ENCODE peak calls at places on chromosomes 6 and 20, in six cellular contexts. One of them, this sample, is unnamed.

GRCh38 chr6:13709698-13710551 is 1.7 kb downstream of the RANBP9 start:
- DNase-seq in heart left ventricle: no peak
- DNase-seq in HCT116: no peak
- DNase-seq in heart right ventricle: no peak
- DNase-seq in tibial artery: no peak
- DNase-seq in H7: no peak
- DNase-seq in this sample: peak; percentile 53

GRCh38 chr6:63441266-63441956 is 121.6 kb upstream of the LGSN start:
- DNase-seq in tibial artery: no peak
- DNase-seq in HCT116: no peak
- DNase-seq in H7: peak; percentile 32
- DNase-seq in heart right ventricle: no peak
- DNase-seq in heart left ventricle: no peak
- DNase-seq in this sample: no peak

GRCh38 chr20:36878913-36879312 is 3.0 kb downstream of the TLDC2 start:
- DNase-seq in H7: no peak
- DNase-seq in HCT116: no peak
- DNase-seq in heart right ventricle: no peak
- DNase-seq in tibial artery: no peak
- DNase-seq in heart left ventricle: no peak
- DNase-seq in this sample: no peak

GRCh38 chr6:73739097-73739496 is 43.1 kb downstream of the CD109 start:
- DNase-seq in heart right ventricle: no peak
- DNase-seq in H7: peak; percentile 42
- DNase-seq in HCT116: peak; percentile 52
- DNase-seq in heart left ventricle: no peak
- DNase-seq in tibial artery: no peak
- DNase-seq in this sample: peak; percentile 83

GRCh38 chr6:34514593-34515472 is 41.3 kb downstream of the SPDEF start:
- DNase-seq in heart left ventricle: no peak
- DNase-seq in tibial artery: no peak
- DNase-seq in heart right ventricle: no peak
- DNase-seq in HCT116: no peak
- DNase-seq in H7: peak; percentile 95
- DNase-seq in this sample: peak; percentile 77

GRCh38 chr20:41746635-41747034 is 128.5 kb upstream of the CHD6 start:
- DNase-seq in heart right ventricle: no peak
- DNase-seq in H7: no peak
- DNase-seq in HCT116: no peak
- DNase-seq in tibial artery: no peak
- DNase-seq in heart left ventricle: no peak
- DNase-seq in this sample: no peak

GRCh38 chr6:154276810-154277577 is 79.6 kb downstream of the IPCEF1 start:
- DNase-seq in H7: peak; percentile 18
- DNase-seq in tibial artery: no peak
- DNase-seq in HCT116: peak; percentile 33
- DNase-seq in heart right ventricle: no peak
- DNase-seq in heart left ventricle: no peak
- DNase-seq in this sample: peak; percentile 55

GRCh38 chr6:329888-330691 is 37.8 kb downstream of the DUSP22 start:
- DNase-seq in tibial artery: no peak
- DNase-seq in heart right ventricle: no peak
- DNase-seq in H7: peak; percentile 80
- DNase-seq in heart left ventricle: no peak
- DNase-seq in HCT116: no peak
- DNase-seq in this sample: peak; percentile 38

GRCh38 chr6:150079604-150080003 is 10.7 kb upstream of the ULBP3 start:
- DNase-seq in HCT116: no peak
- DNase-seq in H7: peak; percentile 64
- DNase-seq in heart right ventricle: no peak
- DNase-seq in heart left ventricle: no peak
- DNase-seq in tibial artery: no peak
- DNase-seq in this sample: peak; percentile 33

GRCh38 chr6:70706491-70707123 is 38.9 kb downstream of the SMAP1 start:
- DNase-seq in heart left ventricle: no peak
- DNase-seq in H7: no peak
- DNase-seq in tibial artery: no peak
- DNase-seq in HCT116: peak; percentile 26
- DNase-seq in heart right ventricle: no peak
- DNase-seq in this sample: peak; percentile 59

GRCh38 chr20:53865905-53866786 is 204.2 kb downstream of the BCAS1 start:
- DNase-seq in tibial artery: no peak
- DNase-seq in heart right ventricle: no peak
- DNase-seq in heart left ventricle: peak; percentile 26
- DNase-seq in HCT116: no peak
- DNase-seq in H7: no peak
- DNase-seq in this sample: peak; percentile 72

GRCh38 chr6:22656696-22657340 is 87.5 kb downstream of the HDGFL1 start:
- DNase-seq in heart right ventricle: no peak
- DNase-seq in H7: no peak
- DNase-seq in HCT116: no peak
- DNase-seq in tibial artery: no peak
- DNase-seq in heart left ventricle: no peak
- DNase-seq in this sample: no peak

DNA sequence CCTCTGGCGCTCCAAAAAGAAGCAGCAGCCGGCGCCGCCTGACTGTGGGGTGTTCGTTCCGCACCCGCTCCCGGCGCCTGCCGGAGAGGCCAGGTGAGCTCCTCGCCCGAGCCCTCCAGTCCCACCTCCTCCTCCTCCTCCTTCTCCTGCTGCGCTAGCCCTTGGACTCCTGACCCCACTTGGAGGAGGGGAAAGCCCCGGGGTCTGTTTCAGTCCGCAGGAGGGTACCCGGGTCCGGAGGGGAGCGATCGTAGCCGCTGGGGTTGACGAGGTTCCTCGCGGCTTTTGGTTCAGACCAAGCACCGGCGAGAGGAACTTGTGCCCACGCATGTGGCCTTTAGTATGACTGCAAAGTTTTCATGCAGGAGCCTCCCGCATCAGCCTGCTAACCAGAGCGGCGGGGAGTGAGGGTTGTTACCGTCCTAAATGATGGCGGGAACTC is 493 bp downstream of the CRYBG1 start:
- DNase-seq in HCT116: no peak
- DNase-seq in heart right ventricle: peak; percentile 11
- DNase-seq in H7: peak; percentile 77
- DNase-seq in tibial artery: no peak
- DNase-seq in heart left ventricle: peak; percentile 20
- DNase-seq in this sample: peak; percentile 13
- H3K4me3 ChIP-seq in HCT116: peak overlapping the region; percentile 88
- H3K4me3 ChIP-seq in heart right ventricle: peak overlapping the region; percentile 30
- H3K4me3 ChIP-seq in H7: peak overlapping the region; percentile 67
- H3K4me3 ChIP-seq in tibial artery: peak overlapping the region; percentile 51
- H3K4me3 ChIP-seq in heart left ventricle: peak overlapping the region; percentile 44
- H3K4me3 ChIP-seq in this sample: peak overlapping the region; percentile 51

DNA sequence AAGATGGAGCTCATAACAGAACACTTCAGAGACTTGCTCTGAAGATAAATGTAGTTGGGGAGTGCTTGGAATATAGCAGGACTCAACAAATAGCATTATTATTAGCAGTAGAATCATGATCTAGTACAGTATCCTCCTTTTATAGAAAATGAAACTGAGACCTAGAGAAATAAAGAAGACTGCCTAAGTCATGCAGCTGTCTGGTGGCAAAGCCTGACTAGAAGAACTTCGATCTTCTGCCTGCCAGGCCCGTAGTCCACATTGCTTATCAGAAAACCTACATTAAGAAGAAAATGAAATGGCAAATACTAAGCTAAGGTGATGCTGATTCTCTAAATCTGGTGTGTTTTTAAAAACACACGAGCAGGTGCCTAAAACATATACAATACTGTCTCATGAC is 46.4 kb upstream of the DST start:
- DNase-seq in tibial artery: no peak
- DNase-seq in heart right ventricle: no peak
- DNase-seq in HCT116: no peak
- DNase-seq in heart left ventricle: no peak
- DNase-seq in H7: no peak
- DNase-seq in this sample: no peak
- H3K4me3 ChIP-seq in tibial artery: peak overlapping the region; percentile 10
- H3K4me3 ChIP-seq in heart right ventricle: no peak overlapping the region
- H3K4me3 ChIP-seq in HCT116: no peak overlapping the region
- H3K4me3 ChIP-seq in heart left ventricle: peak overlapping the region; percentile 54
- H3K4me3 ChIP-seq in H7: no peak overlapping the region
- H3K4me3 ChIP-seq in this sample: no peak overlapping the region

GRCh38 chr6:87827291-87827690 is 125.3 kb upstream of the AKIRIN2 start:
- DNase-seq in tibial artery: no peak
- DNase-seq in HCT116: no peak
- DNase-seq in heart right ventricle: no peak
- DNase-seq in heart left ventricle: no peak
- DNase-seq in H7: no peak
- DNase-seq in this sample: no peak

GRCh38 chr6:87829622-87830121 is 127.6 kb upstream of the AKIRIN2 start:
- DNase-seq in H7: no peak
- DNase-seq in heart left ventricle: no peak
- DNase-seq in HCT116: no peak
- DNase-seq in heart right ventricle: no peak
- DNase-seq in tibial artery: no peak
- DNase-seq in this sample: no peak

GRCh38 chr6:87828044-87828443 is 126.0 kb upstream of the AKIRIN2 start:
- DNase-seq in heart left ventricle: no peak
- DNase-seq in HCT116: no peak
- DNase-seq in H7: no peak
- DNase-seq in heart right ventricle: no peak
- DNase-seq in tibial artery: no peak
- DNase-seq in this sample: no peak

GRCh38 chr6:87830834-87831374 is 128.9 kb upstream of the AKIRIN2 start:
- DNase-seq in tibial artery: no peak
- DNase-seq in H7: no peak
- DNase-seq in HCT116: no peak
- DNase-seq in heart right ventricle: no peak
- DNase-seq in heart left ventricle: no peak
- DNase-seq in this sample: no peak

DNA sequence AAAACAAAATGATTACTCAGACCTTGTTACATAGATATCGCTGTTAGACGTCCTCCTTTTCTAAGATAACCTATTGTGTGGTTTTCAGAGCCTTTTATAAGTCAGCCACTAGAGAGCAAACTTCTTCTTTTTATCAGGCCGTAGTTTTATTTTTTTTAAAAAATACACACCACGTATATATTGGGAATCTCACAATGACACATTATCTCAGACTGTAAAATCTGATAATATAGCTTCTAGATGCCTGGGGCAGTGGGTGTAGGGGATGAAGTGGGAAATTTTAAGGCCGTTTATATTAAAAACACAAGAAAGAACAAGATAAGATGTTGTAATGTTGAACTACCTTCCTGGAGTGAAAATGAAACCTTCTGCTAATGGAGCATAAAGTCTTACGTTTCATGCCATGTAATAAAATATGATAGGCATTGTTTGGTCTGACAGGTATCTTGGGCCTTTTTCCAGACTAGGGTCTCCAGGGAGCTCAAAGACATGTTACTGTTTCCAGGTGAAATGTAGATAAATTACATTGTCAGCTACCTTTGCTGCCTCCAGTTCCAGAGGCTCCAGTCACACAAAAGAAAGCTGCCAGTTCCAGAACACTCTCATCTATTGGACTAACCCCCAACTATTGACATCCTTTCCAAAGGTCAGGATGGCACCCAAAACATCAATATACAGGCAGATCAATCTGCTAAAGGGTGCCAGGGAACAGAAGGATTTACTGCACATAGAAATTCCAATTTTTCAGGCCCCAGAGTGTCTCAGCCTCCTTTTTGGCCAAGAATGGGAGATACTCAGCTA is 130.2 kb upstream of the AKIRIN2 start:
- DNase-seq in heart right ventricle: no peak
- DNase-seq in heart left ventricle: no peak
- DNase-seq in tibial artery: no peak
- DNase-seq in HCT116: no peak
- DNase-seq in H7: peak; percentile 17
- DNase-seq in this sample: peak; percentile 8
- H3K4me3 ChIP-seq in heart right ventricle: peak overlapping the region; percentile 28
- H3K4me3 ChIP-seq in heart left ventricle: peak overlapping the region; percentile 50
- H3K4me3 ChIP-seq in tibial artery: peak overlapping the region; percentile 48
- H3K4me3 ChIP-seq in HCT116: peak overlapping the region; percentile 47
- H3K4me3 ChIP-seq in H7: no peak overlapping the region
- H3K4me3 ChIP-seq in this sample: peak overlapping the region; percentile 24

DNA sequence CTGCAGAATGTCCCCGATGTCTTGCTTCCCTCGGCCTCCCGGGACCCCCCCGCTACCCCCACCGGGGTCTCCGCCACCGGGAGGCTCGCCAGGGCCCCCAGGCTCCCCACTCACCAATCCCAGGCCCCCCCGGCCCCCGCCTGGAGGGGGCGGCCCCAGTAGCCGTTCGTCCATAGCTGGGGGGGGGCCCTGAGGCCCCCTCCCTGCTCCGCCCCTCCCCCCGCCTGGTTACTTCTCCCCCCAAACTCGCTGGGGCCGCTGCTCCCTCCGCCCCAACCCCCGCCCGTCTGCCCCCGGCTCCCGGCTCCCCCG is 304 bp downstream of the PBX2 start:
- DNase-seq in H7: peak; percentile 77
- DNase-seq in tibial artery: no peak
- DNase-seq in HCT116: no peak
- DNase-seq in heart left ventricle: no peak
- DNase-seq in heart right ventricle: no peak
- DNase-seq in this sample: no peak
- H3K4me3 ChIP-seq in H7: peak overlapping the region; percentile 66
- H3K4me3 ChIP-seq in tibial artery: peak overlapping the region; percentile 92
- H3K4me3 ChIP-seq in HCT116: peak overlapping the region; percentile 84
- H3K4me3 ChIP-seq in heart left ventricle: peak overlapping the region; percentile 86
- H3K4me3 ChIP-seq in heart right ventricle: peak overlapping the region; percentile 75
- H3K4me3 ChIP-seq in this sample: peak overlapping the region; percentile 69

DNA sequence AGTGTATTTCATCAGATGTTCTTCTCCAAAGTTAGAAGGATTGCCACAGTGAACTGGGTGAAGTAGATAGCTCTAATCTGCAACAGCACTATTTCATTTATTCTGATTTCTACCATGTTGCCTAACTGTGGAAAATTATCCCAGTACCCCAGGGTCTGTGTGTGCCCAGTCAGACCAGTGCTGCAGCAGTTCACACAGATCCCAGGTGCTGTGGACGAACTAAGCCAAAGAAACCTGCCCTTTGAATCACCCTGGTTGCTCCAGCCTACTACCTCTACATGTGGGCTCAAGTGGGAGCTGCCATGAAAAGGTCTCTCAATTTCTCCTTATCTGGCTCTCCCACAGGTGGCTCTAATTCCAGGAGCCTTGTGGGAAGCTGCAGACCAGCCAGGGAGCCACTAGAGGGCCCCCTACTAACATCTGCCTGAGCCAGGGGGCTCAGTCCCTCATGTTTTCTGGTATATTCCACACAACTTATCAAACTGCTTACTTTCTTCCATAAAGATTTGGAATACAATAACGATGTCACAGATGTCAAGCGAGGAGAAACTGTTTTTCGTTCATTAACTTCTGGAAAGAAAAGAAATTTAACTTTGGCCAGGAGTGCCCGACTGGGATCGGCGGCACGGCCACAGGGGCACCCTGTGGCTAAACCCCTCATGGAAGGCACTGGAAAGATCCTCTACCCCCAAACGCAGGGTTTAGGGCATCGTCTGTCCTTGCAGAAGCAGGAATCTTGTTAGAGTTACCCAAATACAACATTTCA is 31.6 kb upstream of the LY86 start:
- DNase-seq in tibial artery: no peak
- DNase-seq in HCT116: peak; percentile 43
- DNase-seq in H7: peak; percentile 72
- DNase-seq in heart right ventricle: peak; percentile 23
- DNase-seq in heart left ventricle: peak; percentile 43
- DNase-seq in this sample: peak; percentile 74
- H3K4me3 ChIP-seq in tibial artery: no peak overlapping the region
- H3K4me3 ChIP-seq in HCT116: no peak overlapping the region
- H3K4me3 ChIP-seq in H7: no peak overlapping the region
- H3K4me3 ChIP-seq in heart right ventricle: no peak overlapping the region
- H3K4me3 ChIP-seq in heart left ventricle: no peak overlapping the region
- H3K4me3 ChIP-seq in this sample: no peak overlapping the region

GRCh38 chr6:2839195-2839981 is 2.3 kb downstream of the SERPINB1 start:
- DNase-seq in tibial artery: no peak
- DNase-seq in H7: no peak
- DNase-seq in heart left ventricle: no peak
- DNase-seq in heart right ventricle: no peak
- DNase-seq in HCT116: peak; percentile 79
- DNase-seq in this sample: peak; percentile 62
- H3K4me3 ChIP-seq in tibial artery: peak overlapping the region; percentile 78
- H3K4me3 ChIP-seq in H7: no peak overlapping the region
- H3K4me3 ChIP-seq in heart left ventricle: no peak overlapping the region
- H3K4me3 ChIP-seq in heart right ventricle: no peak overlapping the region
- H3K4me3 ChIP-seq in HCT116: peak overlapping the region; percentile 70
- H3K4me3 ChIP-seq in this sample: no peak overlapping the region

This sample was measured in A673.